ENCODE peak calls at places on chromosomes 13 and 19, in six cellular contexts. N is activated CD4-positive, alpha-beta T cell treated with anti-CD3 and anti-CD28 coated beads, Interleukin-2, amount 10 ng/mL, durations not matched to agents 24 days and 14 days; R is stimulated activated CD4-positive, alpha-beta T cell treated with anti-CD3 and anti-CD28 coated beads, Interleukin-15, amount 100 ng/mL, for 1 hour; X is hippocampal formation; L is GF-D8; O is activated T-cell treated with anti-CD3 and anti-CD28 coated beads for 24 hours. T is an unnamed sample.

GRCh38 chr19:10520652-10521318 is 3.5 kb upstream of the S1PR5 start:
- DNase-seq in N (no peak), R (no peak), X (no peak), L (no peak), O (no peak), T (no peak)

GRCh38 chr19:46745030-46745429 is 827 bp upstream of the FKRP start:
- DNase-seq in N (no peak), R (no peak), X (no peak), L (no peak), O (no peak), T (no peak)

GRCh38 chr19:44111910-44112463 is 1.2 kb upstream of the ZNF225 start:
- DNase-seq in N (no peak), R (no peak), X (no peak), L (no peak), O (no peak), T (no peak)

GRCh38 chr19:30341646-30342201 is 30.5 kb upstream of the ZNF536 start:
- DNase-seq in N (no peak), R (no peak), X (no peak), L (no peak), O (no peak), T (no peak)

GRCh38 chr19:38707512-38708114 is 36.7 kb downstream of the CAPN12 start:
- DNase-seq in N (no peak), R (no peak), X (no peak), L (no peak), O (no peak), T (no peak)

GRCh38 chr19:49861127-49861526 is 6.2 kb downstream of the PNKP start:
- DNase-seq in N (no peak), R (no peak), X (no peak), L (no peak), O (no peak), T (no peak)

GRCh38 chr13:33787051-33787591 is 30.8 kb upstream of the RFC3 start:
- DNase-seq in N (peak), R (no peak), X (no peak), L (no peak), O (no peak), T (no peak)

GRCh38 chr13:47112205-47112896 is 215.5 kb upstream of the HTR2A start:
- DNase-seq in N (no peak), R (no peak), X (no peak), L (no peak), O (no peak), T (no peak)

GRCh38 chr13:27549406-27549981 is 70.8 kb downstream of the LNX2 start:
- DNase-seq in N (no peak), R (no peak), X (no peak), L (no peak), O (no peak), T (no peak)

GRCh38 chr13:32381539-32381938 is 46.4 kb downstream of the N4BP2L1 start:
- DNase-seq in N (peak), R (no peak), X (peak), L (no peak), O (no peak), T (peak)

T was measured in T-helper 1 cell.